ENCODE peak calls at places on chromosomes 2 and 18, in four cellular contexts. T, X, Y and B are unnamed samples.
A peak's percentile ranks its signal among the peaks of the same experiment; 100 is the strongest.

GRCh38 chr18:58615150-58616132 is 13.4 kb downstream of the ALPK2 start:
- DNase-seq in T (no peak), X (no peak), Y (no peak), B (no peak)

GRCh38 chr2:46800625-46801024 is 115.0 kb downstream of the MCFD2 start:
- DNase-seq in T (no peak), X (no peak), Y (no peak), B (no peak)

GRCh38 chr18:43662657-43663056 is 385.4 kb upstream of the SYT4 start:
- DNase-seq in T (peak; percentile 93), X (no peak), Y (no peak), B (peak; percentile 86)

GRCh38 chr2:11678306-11678960 is 8.4 kb upstream of the NTSR2 start:
- DNase-seq in T (no peak), X (no peak), Y (no peak), B (no peak)

GRCh38 chr2:12978058-12978835 is 261.5 kb downstream of the TRIB2 start:
- DNase-seq in T (no peak), X (no peak), Y (no peak), B (no peak)

GRCh38 chr18:2897015-2897414 is 50.2 kb downstream of the EMILIN2 start:
- DNase-seq in T (no peak), X (no peak), Y (no peak), B (no peak)

GRCh38 chr18:46528037-46528436 is 129.0 kb downstream of the LOXHD1 start:
- DNase-seq in T (no peak), X (no peak), Y (no peak), B (no peak)

GRCh38 chr2:40096360-40096759 is 317.3 kb upstream of the THUMPD2 start:
- DNase-seq in T (peak; percentile 87), X (no peak), Y (no peak), B (peak; percentile 39)

GRCh38 chr2:172986040-172986439 is 89.6 kb upstream of the MAP3K20 start:
- DNase-seq in T (peak; percentile 15), X (no peak), Y (no peak), B (no peak)

GRCh38 chr2:105795575-105795934 is 50.8 kb downstream of the NCK2 start:
- DNase-seq in T (no peak), X (no peak), Y (no peak), B (no peak)

GRCh38 chr2:68280316-68280715 is 28.0 kb upstream of the PPP3R1 start:
- DNase-seq in T (no peak), X (no peak), Y (no peak), B (no peak)

GRCh38 chr2:231172020-231172419 is 26.4 kb upstream of the ARMC9 start:
- DNase-seq in T (peak; percentile 76), X (no peak), Y (no peak), B (no peak)

GRCh38 chr2:217286833-217287232 is 427.0 kb upstream of the TNP1 start:
- DNase-seq in T (peak; percentile 96), X (no peak), Y (no peak), B (peak; percentile 76)

GRCh38 chr2:138364554-138365162 is 136.9 kb upstream of the SPOPL start:
- DNase-seq in T (peak; percentile 77), X (no peak), Y (no peak), B (peak; percentile 3)

GRCh38 chr2:166031054-166031453 is 77.5 kb upstream of the TTC21B start:
- DNase-seq in T (peak; percentile 75), X (no peak), Y (no peak), B (no peak)

GRCh38 chr2:67716895-67717294 is 319.8 kb downstream of the ETAA1 start:
- DNase-seq in T (peak; percentile 10), X (no peak), Y (no peak), B (no peak)

GRCh38 chr18:14975431-14975830 is 227.5 kb downstream of the ANKRD30B start:
- DNase-seq in T (no peak), X (no peak), Y (no peak), B (no peak)

GRCh38 chr18:14979875-14980274 is 231.9 kb downstream of the ANKRD30B start:
- DNase-seq in T (no peak), X (no peak), Y (no peak), B (no peak)

GRCh38 chr18:14976736-14977430 is 228.9 kb downstream of the ANKRD30B start:
- DNase-seq in T (no peak), X (no peak), Y (no peak), B (no peak)

GRCh38 chr18:14978191-14978590 is 230.2 kb downstream of the ANKRD30B start:
- DNase-seq in T (no peak), X (no peak), Y (no peak), B (no peak)

GRCh38 chr18:14978962-14979535 is 231.1 kb downstream of the ANKRD30B start:
- DNase-seq in T (no peak), X (no peak), Y (no peak), B (no peak)
- TF ChIP-seq CTCF in T (peak; percentile 49), X (no peak), Y (no peak), B (peak; percentile 47)

DNA sequence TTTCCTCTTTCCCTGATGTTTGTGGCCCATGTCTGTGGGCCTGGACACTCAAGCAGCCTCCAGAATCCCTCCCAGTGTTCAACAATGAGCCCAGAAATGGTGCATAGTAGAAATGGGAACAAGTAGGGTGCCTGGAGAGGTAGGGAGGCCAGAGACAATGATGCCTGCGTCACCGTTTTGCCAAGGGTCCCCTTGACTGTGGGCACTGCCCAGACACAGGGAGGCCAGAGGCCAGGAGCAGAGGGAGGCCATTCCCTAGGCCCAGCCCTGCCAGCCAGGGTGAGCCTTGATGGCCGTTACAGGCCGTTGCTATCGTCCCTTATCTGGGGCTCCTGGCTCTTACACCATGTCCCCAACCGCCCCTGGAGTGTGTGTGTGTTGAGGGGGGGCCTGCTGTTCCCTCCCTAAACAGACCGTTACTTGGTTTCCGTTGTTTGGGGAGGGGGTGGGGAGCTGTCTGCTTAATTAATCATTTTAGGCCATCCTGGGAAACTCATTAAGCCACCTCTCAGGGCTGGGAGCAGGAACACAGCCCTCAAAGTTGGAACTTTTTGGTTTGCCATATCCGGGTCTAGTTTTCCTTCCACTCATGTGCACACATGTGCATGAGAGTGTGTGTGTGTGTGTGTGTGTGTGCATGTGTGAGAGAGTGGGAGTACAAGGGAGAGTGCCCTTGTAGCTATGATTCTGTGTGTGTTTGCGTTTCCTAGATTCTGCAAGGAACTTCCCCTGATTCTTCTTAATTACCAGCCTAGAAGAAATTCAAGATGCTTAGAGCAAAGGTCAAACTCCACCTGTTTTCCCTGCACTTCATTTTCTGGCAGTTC is 135.2 kb upstream of the HAAO start:
- DNase-seq in T (no peak), X (no peak), Y (no peak), B (no peak)
- TF ChIP-seq CTCF in T (no peak), X (no peak), Y (no peak), B (no peak)

GRCh38 chr2:8882094-8882493 is 44.7 kb upstream of the KIDINS220 start:
- DNase-seq in T (no peak), X (peak; percentile 22), Y (no peak), B (peak; percentile 19)
- TF ChIP-seq CTCF in T (peak; percentile 31), X (peak; percentile 28), Y (no peak), B (peak; percentile 71)

DNA sequence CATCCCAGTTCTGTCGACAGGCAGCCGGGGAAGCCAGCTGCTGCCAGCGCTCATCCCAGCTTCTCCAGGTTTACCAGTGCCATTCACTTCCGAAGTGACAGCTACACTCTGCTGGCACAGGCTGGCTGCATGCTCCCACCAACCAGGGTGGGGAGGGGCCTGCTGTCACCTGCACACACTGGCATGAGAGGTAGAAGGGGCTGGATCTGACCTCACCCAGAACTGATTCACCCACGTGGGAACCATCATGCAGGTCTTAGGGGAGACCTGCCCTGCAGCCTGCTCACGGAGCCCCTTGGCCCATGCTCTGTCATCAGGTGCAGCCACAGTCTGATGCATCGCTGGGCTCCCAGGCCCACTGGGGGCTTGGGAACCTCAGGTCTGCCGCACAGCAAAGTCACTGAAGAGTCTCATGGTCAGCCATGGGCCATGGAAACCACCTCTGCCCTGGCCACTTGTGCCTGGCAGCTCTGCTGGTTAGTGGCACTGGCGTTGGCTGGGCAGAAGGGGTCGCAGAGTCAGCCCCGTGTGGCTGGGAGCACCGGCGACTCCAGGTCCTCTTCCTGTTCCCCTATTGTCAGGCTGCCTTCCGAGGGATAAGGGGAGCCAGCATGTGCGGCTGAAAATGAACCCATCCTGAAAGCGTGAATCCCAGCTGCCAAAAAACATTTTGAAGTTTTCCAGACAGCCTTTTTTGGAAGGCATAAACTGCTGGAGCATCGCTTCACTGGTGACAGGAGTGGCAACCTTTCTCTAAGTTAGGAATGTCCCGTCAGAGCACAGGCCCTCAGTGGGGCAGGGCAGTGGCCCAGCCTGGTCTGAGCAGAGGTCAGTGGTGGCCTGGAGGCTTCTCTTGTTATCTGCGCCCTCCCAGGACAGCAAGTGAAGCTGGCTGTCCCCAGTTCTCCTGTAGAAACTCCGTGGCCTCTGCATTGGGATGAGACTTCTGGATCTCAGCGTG is 157.8 kb downstream of the SEPTIN10 start:
- DNase-seq in T (no peak), X (no peak), Y (peak; percentile 7), B (no peak)
- TF ChIP-seq CTCF in T (no peak), X (no peak), Y (no peak), B (no peak)

DNA sequence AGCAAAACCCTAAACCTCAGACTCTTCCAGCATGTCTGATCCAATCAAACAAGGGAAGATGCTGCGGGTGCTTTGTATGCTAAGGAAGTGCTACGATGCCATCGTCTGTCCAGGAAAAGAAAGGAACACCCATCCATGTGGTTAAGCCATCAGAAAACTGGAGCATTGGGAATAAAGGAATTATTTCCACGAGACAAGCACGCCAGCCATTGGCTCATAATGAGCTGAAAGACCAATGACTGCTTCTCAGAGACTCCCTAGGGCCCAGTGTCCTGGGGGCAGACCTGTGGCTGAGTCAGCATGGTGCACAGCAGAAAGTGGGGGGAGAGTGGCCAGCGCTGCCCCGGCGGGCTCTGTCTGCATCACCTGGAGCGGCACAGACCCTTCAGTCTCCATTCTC is 66.0 kb upstream of the AFF3 start:
- DNase-seq in T (no peak), X (no peak), Y (no peak), B (no peak)
- TF ChIP-seq CTCF in T (no peak), X (no peak), Y (no peak), B (peak; percentile 19)

GRCh38 chr2:7379799-7380198 is 462.6 kb downstream of the RNF144A start:
- DNase-seq in T (no peak), X (no peak), Y (no peak), B (no peak)
- TF ChIP-seq CTCF in T (no peak), X (no peak), Y (no peak), B (no peak)

GRCh38 chr18:48135436-48135966 is 205.0 kb upstream of the SMAD2 start:
- DNase-seq in T (no peak), X (no peak), Y (no peak), B (no peak)

GRCh38 chr18:48136544-48137353 is 206.3 kb upstream of the SMAD2 start:
- DNase-seq in T (no peak), X (no peak), Y (no peak), B (no peak)

GRCh38 chr18:48137354-48138208 is 207.1 kb upstream of the SMAD2 start:
- DNase-seq in T (no peak), X (no peak), Y (no peak), B (no peak)

GRCh38 chr18:48134609-48135008 is 204.2 kb upstream of the SMAD2 start:
- DNase-seq in T (no peak), X (no peak), Y (no peak), B (no peak)

GRCh38 chr18:48136051-48136543 is 205.6 kb upstream of the SMAD2 start:
- DNase-seq in T (no peak), X (no peak), Y (no peak), B (no peak)
- TF ChIP-seq CTCF in T (no peak), X (no peak), Y (no peak), B (no peak)

GRCh38 chr2:25014631-25015030 is 27.2 kb upstream of the EFR3B start:
- DNase-seq in T (no peak), X (no peak), Y (no peak), B (no peak)
- TF ChIP-seq CTCF in T (no peak), X (no peak), Y (no peak), B (no peak)

GRCh38 chr18:63097198-63097597 is 222.4 kb downstream of the BCL2 start:
- DNase-seq in T (no peak), X (no peak), Y (no peak), B (no peak)
- TF ChIP-seq CTCF in T (no peak), X (no peak), Y (no peak), B (no peak)